ENCODE peak calls at places on chromosomes 7 and 10, in six cellular contexts. One of them, this sample, is unnamed.

GRCh38 chr7:155578016-155578415 is 31.7 kb upstream of the CNPY1 start:
- DNase-seq in K562: no peak
- DNase-seq in SK-N-SH: no peak
- DNase-seq in H1: no peak
- DNase-seq in GM12892: no peak
- DNase-seq in GM12878: no peak
- DNase-seq in this sample: no peak

GRCh38 chr10:132624847-132625839 is 87.6 kb downstream of the INPP5A start:
- DNase-seq in H1: no peak
- DNase-seq in GM12878: no peak
- DNase-seq in SK-N-SH: no peak
- DNase-seq in GM12892: no peak
- DNase-seq in K562: no peak
- DNase-seq in this sample: no peak

GRCh38 chr7:105454921-105455320 is 66.2 kb upstream of the SRPK2 start:
- DNase-seq in SK-N-SH: no peak
- DNase-seq in GM12878: no peak
- DNase-seq in H1: no peak
- DNase-seq in K562: no peak
- DNase-seq in GM12892: no peak
- DNase-seq in this sample: no peak

GRCh38 chr10:109978481-109978880 is 29.3 kb upstream of the ADD3 start:
- DNase-seq in GM12878: no peak
- DNase-seq in GM12892: no peak
- DNase-seq in K562: peak; percentile 44
- DNase-seq in SK-N-SH: no peak
- DNase-seq in H1: peak; percentile 88
- DNase-seq in this sample: no peak

GRCh38 chr7:70634610-70635068 is 497.3 kb upstream of the GALNT17 start:
- DNase-seq in H1: no peak
- DNase-seq in GM12878: no peak
- DNase-seq in SK-N-SH: no peak
- DNase-seq in K562: peak; percentile 18
- DNase-seq in GM12892: no peak
- DNase-seq in this sample: no peak

GRCh38 chr7:1245596-1245995 is 12.9 kb downstream of the UNCX start:
- DNase-seq in K562: no peak
- DNase-seq in GM12892: no peak
- DNase-seq in H1: no peak
- DNase-seq in GM12878: no peak
- DNase-seq in SK-N-SH: no peak
- DNase-seq in this sample: no peak

GRCh38 chr7:45052011-45052410 is 36.8 kb downstream of the NACAD start:
- DNase-seq in SK-N-SH: no peak
- DNase-seq in H1: no peak
- DNase-seq in GM12878: no peak
- DNase-seq in K562: no peak
- DNase-seq in GM12892: no peak
- DNase-seq in this sample: no peak

GRCh38 chr10:19775286-19775685 is 40.9 kb upstream of the PLXDC2 start:
- DNase-seq in K562: no peak
- DNase-seq in GM12892: no peak
- DNase-seq in H1: no peak
- DNase-seq in GM12878: no peak
- DNase-seq in SK-N-SH: no peak
- DNase-seq in this sample: no peak

GRCh38 chr7:6161463-6162330 is 110.7 kb downstream of the CYTH3 start:
- DNase-seq in K562: no peak
- DNase-seq in GM12892: no peak
- DNase-seq in SK-N-SH: no peak
- DNase-seq in H1: no peak
- DNase-seq in GM12878: no peak
- DNase-seq in this sample: no peak

GRCh38 chr7:116911799-116912198 is 41.5 kb upstream of the ST7 start:
- DNase-seq in H1: no peak
- DNase-seq in SK-N-SH: no peak
- DNase-seq in K562: no peak
- DNase-seq in GM12892: no peak
- DNase-seq in GM12878: no peak
- DNase-seq in this sample: no peak

GRCh38 chr7:140326116-140326928 is 72.0 kb downstream of the SLC37A3 start:
- DNase-seq in GM12878: no peak
- DNase-seq in H1: peak; percentile 59
- DNase-seq in SK-N-SH: peak; percentile 79
- DNase-seq in K562: peak; percentile 69
- DNase-seq in GM12892: peak; percentile 41
- DNase-seq in this sample: peak; percentile 65

GRCh38 chr7:159105845-159106614 is 38.6 kb downstream of the VIPR2 start:
- DNase-seq in GM12892: no peak
- DNase-seq in GM12878: no peak
- DNase-seq in SK-N-SH: no peak
- DNase-seq in H1: no peak
- DNase-seq in K562: no peak
- DNase-seq in this sample: no peak

GRCh38 chr10:116331815-116332214 is 7.6 kb downstream of the CCDC172 start:
- DNase-seq in H1: no peak
- DNase-seq in SK-N-SH: no peak
- DNase-seq in K562: no peak
- DNase-seq in GM12892: no peak
- DNase-seq in GM12878: no peak
- DNase-seq in this sample: no peak

GRCh38 chr10:124577651-124578050 is 116.0 kb downstream of the LHPP start:
- DNase-seq in H1: no peak
- DNase-seq in SK-N-SH: no peak
- DNase-seq in K562: no peak
- DNase-seq in GM12892: no peak
- DNase-seq in GM12878: no peak
- DNase-seq in this sample: no peak

GRCh38 chr7:140649566-140650205 is 9.1 kb upstream of the DENND2A start:
- DNase-seq in K562: no peak
- DNase-seq in H1: no peak
- DNase-seq in SK-N-SH: no peak
- DNase-seq in GM12892: no peak
- DNase-seq in GM12878: no peak
- DNase-seq in this sample: no peak

GRCh38 chr7:121102619-121103018 is 114.1 kb downstream of the CPED1 start:
- DNase-seq in GM12892: no peak
- DNase-seq in H1: no peak
- DNase-seq in K562: no peak
- DNase-seq in GM12878: no peak
- DNase-seq in SK-N-SH: no peak
- DNase-seq in this sample: no peak

GRCh38 chr7:29924684-29925083 is 64.9 kb downstream of the SCRN1 start:
- DNase-seq in K562: no peak
- DNase-seq in GM12892: no peak
- DNase-seq in GM12878: no peak
- DNase-seq in H1: no peak
- DNase-seq in SK-N-SH: no peak
- DNase-seq in this sample: no peak

GRCh38 chr10:10598297-10598696 is 419.4 kb upstream of the CELF2 start:
- DNase-seq in GM12892: no peak
- DNase-seq in H1: no peak
- DNase-seq in SK-N-SH: no peak
- DNase-seq in GM12878: no peak
- DNase-seq in K562: no peak
- DNase-seq in this sample: no peak

GRCh38 chr10:4803822-4804221 is 22.2 kb upstream of the AKR1E2 start:
- DNase-seq in GM12878: no peak
- DNase-seq in K562: no peak
- DNase-seq in GM12892: no peak
- DNase-seq in H1: no peak
- DNase-seq in SK-N-SH: no peak
- DNase-seq in this sample: no peak

GRCh38 chr7:29496355-29497020 is 67.1 kb upstream of the PRR15 start:
- DNase-seq in H1: no peak
- DNase-seq in SK-N-SH: peak; percentile 57
- DNase-seq in K562: no peak
- DNase-seq in GM12878: no peak
- DNase-seq in GM12892: no peak
- DNase-seq in this sample: no peak

GRCh38 chr10:97320480-97321031 is 1.5 kb downstream of the FRAT1 start:
- DNase-seq in GM12878: no peak
- DNase-seq in SK-N-SH: peak; percentile 27
- DNase-seq in K562: no peak
- DNase-seq in GM12892: no peak
- DNase-seq in H1: no peak
- DNase-seq in this sample: no peak

GRCh38 chr10:131657318-131657984 is 243.4 kb upstream of the PPP2R2D start:
- DNase-seq in GM12878: no peak
- DNase-seq in H1: peak; percentile 35
- DNase-seq in K562: no peak
- DNase-seq in SK-N-SH: no peak
- DNase-seq in GM12892: no peak
- DNase-seq in this sample: no peak

GRCh38 chr7:114652041-114652440 is 237.4 kb downstream of the FOXP2 start:
- DNase-seq in H1: no peak
- DNase-seq in GM12878: no peak
- DNase-seq in GM12892: no peak
- DNase-seq in SK-N-SH: no peak
- DNase-seq in K562: no peak
- DNase-seq in this sample: no peak

GRCh38 chr10:48800283-48800675 is 115.6 kb downstream of the WDFY4 start:
- DNase-seq in SK-N-SH: no peak
- DNase-seq in H1: no peak
- DNase-seq in K562: no peak
- DNase-seq in GM12878: peak; percentile 34
- DNase-seq in GM12892: no peak
- DNase-seq in this sample: peak; percentile 31

GRCh38 chr7:3922175-3922635 is 621.2 kb downstream of the SDK1 start:
- DNase-seq in K562: peak; percentile 27
- DNase-seq in H1: peak; percentile 49
- DNase-seq in SK-N-SH: peak; percentile 35
- DNase-seq in GM12892: no peak
- DNase-seq in GM12878: no peak
- DNase-seq in this sample: no peak

GRCh38 chr10:94450782-94451181 is 48.4 kb downstream of the TBC1D12 start:
- DNase-seq in H1: no peak
- DNase-seq in K562: no peak
- DNase-seq in GM12878: no peak
- DNase-seq in GM12892: no peak
- DNase-seq in SK-N-SH: no peak
- DNase-seq in this sample: no peak

GRCh38 chr7:25517906-25518305 is 289.6 kb upstream of the NPVF start:
- DNase-seq in GM12892: no peak
- DNase-seq in K562: no peak
- DNase-seq in GM12878: no peak
- DNase-seq in H1: no peak
- DNase-seq in SK-N-SH: no peak
- DNase-seq in this sample: no peak

GRCh38 chr7:130430841-130431713 is 9.7 kb downstream of the CEP41 start:
- DNase-seq in K562: no peak
- DNase-seq in GM12892: no peak
- DNase-seq in H1: no peak
- DNase-seq in GM12878: no peak
- DNase-seq in SK-N-SH: no peak
- DNase-seq in this sample: no peak

GRCh38 chr10:128481152-128481551 is 354.9 kb upstream of the MKI67 start:
- DNase-seq in H1: no peak
- DNase-seq in GM12892: no peak
- DNase-seq in GM12878: no peak
- DNase-seq in K562: no peak
- DNase-seq in SK-N-SH: no peak
- DNase-seq in this sample: no peak

GRCh38 chr10:101018600-101019439 is 12.1 kb downstream of the PDZD7 start:
- DNase-seq in H1: peak; percentile 97
- DNase-seq in GM12878: no peak
- DNase-seq in SK-N-SH: peak; percentile 94
- DNase-seq in GM12892: peak; percentile 71
- DNase-seq in K562: peak; percentile 79
- DNase-seq in this sample: peak; percentile 83
- TF ChIP-seq TAF1 in H1: no peak
- TF ChIP-seq TAF1 in GM12878: no peak
- TF ChIP-seq TAF1 in SK-N-SH: no peak
- TF ChIP-seq TAF1 in GM12892: no peak
- TF ChIP-seq TAF1 in K562: no peak
- TF ChIP-seq TAF1 in this sample: no peak

GRCh38 chr10:123379156-123379555 is 225.0 kb downstream of the BUB3 start:
- DNase-seq in GM12892: no peak
- DNase-seq in H1: no peak
- DNase-seq in GM12878: no peak
- DNase-seq in SK-N-SH: no peak
- DNase-seq in K562: no peak
- DNase-seq in this sample: no peak

GRCh38 chr10:123377883-123378282 is 223.7 kb downstream of the BUB3 start:
- DNase-seq in H1: no peak
- DNase-seq in SK-N-SH: no peak
- DNase-seq in K562: no peak
- DNase-seq in GM12878: no peak
- DNase-seq in GM12892: no peak
- DNase-seq in this sample: no peak

GRCh38 chr10:123378302-123378701 is 224.1 kb downstream of the BUB3 start:
- DNase-seq in H1: no peak
- DNase-seq in GM12878: no peak
- DNase-seq in SK-N-SH: no peak
- DNase-seq in K562: no peak
- DNase-seq in GM12892: no peak
- DNase-seq in this sample: no peak

GRCh38 chr10:123380491-123381085 is 226.4 kb downstream of the BUB3 start:
- DNase-seq in K562: no peak
- DNase-seq in H1: no peak
- DNase-seq in GM12878: no peak
- DNase-seq in GM12892: no peak
- DNase-seq in SK-N-SH: peak; percentile 58
- DNase-seq in this sample: no peak

GRCh38 chr10:123381271-123381670 is 227.1 kb downstream of the BUB3 start:
- DNase-seq in GM12878: no peak
- DNase-seq in K562: no peak
- DNase-seq in H1: no peak
- DNase-seq in SK-N-SH: no peak
- DNase-seq in GM12892: no peak
- DNase-seq in this sample: no peak
- TF ChIP-seq TAF1 in GM12878: no peak
- TF ChIP-seq TAF1 in K562: no peak
- TF ChIP-seq TAF1 in H1: no peak
- TF ChIP-seq TAF1 in SK-N-SH: no peak
- TF ChIP-seq TAF1 in GM12892: no peak
- TF ChIP-seq TAF1 in this sample: no peak

DNA sequence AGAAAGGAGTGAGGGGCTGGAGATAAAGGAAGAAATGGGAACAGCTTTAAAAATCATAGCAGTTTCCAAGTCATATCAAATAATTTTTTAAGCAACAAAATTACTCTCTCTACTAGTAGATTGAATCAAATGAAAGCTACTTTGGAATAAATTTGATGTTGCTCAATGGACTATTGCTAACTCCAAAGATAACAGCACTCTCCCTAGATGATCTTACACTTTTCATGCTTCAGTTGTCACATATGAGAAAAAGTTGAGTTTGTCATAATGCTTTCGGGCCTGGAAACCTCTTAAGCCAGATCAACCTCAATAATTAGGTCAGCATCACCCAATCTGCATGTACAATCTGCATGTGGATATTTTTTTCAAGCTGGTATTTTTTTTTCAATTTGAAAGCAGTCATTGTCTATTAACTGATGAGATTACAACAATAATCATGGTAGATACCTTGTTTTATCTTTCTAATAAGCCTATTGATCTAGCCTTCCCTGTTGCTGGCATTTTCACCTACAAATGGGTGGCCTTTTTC is 31.3 kb downstream of the LIPJ start:
- DNase-seq in GM12892: no peak
- DNase-seq in GM12878: no peak
- DNase-seq in SK-N-SH: peak; percentile 44
- DNase-seq in H1: no peak
- DNase-seq in K562: no peak
- DNase-seq in this sample: no peak
- TF ChIP-seq TAF1 in GM12892: no peak
- TF ChIP-seq TAF1 in GM12878: no peak
- TF ChIP-seq TAF1 in SK-N-SH: no peak
- TF ChIP-seq TAF1 in H1: no peak
- TF ChIP-seq TAF1 in K562: no peak
- TF ChIP-seq TAF1 in this sample: no peak

GRCh38 chr7:14207711-14208110 is 218.2 kb upstream of the ETV1 start:
- DNase-seq in K562: no peak
- DNase-seq in GM12878: no peak
- DNase-seq in SK-N-SH: no peak
- DNase-seq in H1: no peak
- DNase-seq in GM12892: no peak
- DNase-seq in this sample: no peak
- TF ChIP-seq TAF1 in K562: no peak
- TF ChIP-seq TAF1 in GM12878: no peak
- TF ChIP-seq TAF1 in SK-N-SH: no peak
- TF ChIP-seq TAF1 in H1: no peak
- TF ChIP-seq TAF1 in GM12892: no peak
- TF ChIP-seq TAF1 in this sample: no peak